ENCODE peak calls at places on chromosomes 11 and 22, in seven cellular contexts. G is upper lobe of right lung, P is heart right ventricle, C is HCT116, E is A673, K is right atrium auricular region, I is thoracic aorta. M is an unnamed sample. For H3K4me1, the result is how much of the 10 kb centered on the place peaks cover.

GRCh38 chr11:17609536-17610401 is 62.7 kb downstream of the OTOG start:
- DNase-seq in G (no peak), P (no peak), C (no peak), E (no peak), K (peak), I (no peak), M (no peak)

GRCh38 chr11:2300290-2300935 is 1.3 kb downstream of the C11orf21 start:
- DNase-seq in G (peak), P (no peak), C (no peak), E (no peak), K (peak), I (no peak), M (no peak)

GRCh38 chr22:49101225-49101624 is 726.4 kb downstream of the BRD1 start:
- DNase-seq in G (peak), P (no peak), C (no peak), E (no peak), K (no peak), I (no peak), M (no peak)

GRCh38 chr11:36512016-36512415 is 1.9 kb upstream of the TRAF6 start:
- DNase-seq in G (no peak), P (no peak), C (no peak), E (peak), K (no peak), I (no peak), M (no peak)

GRCh38 chr11:1226981-1227550 is 4.2 kb downstream of the MUC5B start:
- DNase-seq in G (no peak), P (no peak), C (no peak), E (no peak), K (no peak), I (no peak), M (no peak)

GRCh38 chr11:119120639-119121007 is 757 bp upstream of the HINFP start:
- DNase-seq in G (no peak), P (no peak), C (no peak), E (peak), K (no peak), I (no peak), M (peak)

GRCh38 chr11:69656536-69657455 is 15.8 kb downstream of the CCND1 start:
- DNase-seq in G (peak), P (no peak), C (no peak), E (peak), K (no peak), I (no peak), M (no peak)

GRCh38 chr11:82356316-82356715 is 377.3 kb downstream of the FAM181B start:
- DNase-seq in G (no peak), P (no peak), C (no peak), E (no peak), K (no peak), I (no peak), M (no peak)

GRCh38 chr22:33593818-33594217 is 326.5 kb downstream of the LARGE1 start:
- DNase-seq in G (no peak), P (no peak), C (no peak), E (no peak), K (no peak), I (no peak), M (no peak)

GRCh38 chr11:12388939-12389670 is 11.7 kb downstream of the PARVA start:
- DNase-seq in G (no peak), P (no peak), C (no peak), E (no peak), K (no peak), I (no peak), M (no peak)

GRCh38 chr11:75262961-75263852 is 22.6 kb downstream of the TPBGL start:
- DNase-seq in G (peak), P (no peak), C (no peak), E (no peak), K (no peak), I (no peak), M (no peak)

GRCh38 chr11:123233280-123233977 is 38.4 kb upstream of the CLMP start:
- DNase-seq in G (no peak), P (no peak), C (no peak), E (no peak), K (no peak), I (no peak), M (no peak)

GRCh38 chr22:50027639-50028537 is 15.3 kb upstream of the IL17REL start:
- DNase-seq in G (peak), P (no peak), C (no peak), E (no peak), K (no peak), I (no peak), M (peak)

GRCh38 chr11:81915045-81915444 is 818.6 kb downstream of the FAM181B start:
- DNase-seq in G (no peak), P (no peak), C (no peak), E (peak), K (no peak), I (no peak), M (no peak)

GRCh38 chr11:72700026-72700610 is 25.9 kb upstream of the PDE2A start:
- DNase-seq in G (no peak), P (no peak), C (no peak), E (no peak), K (no peak), I (no peak), M (no peak)

GRCh38 chr11:105701098-105701497 is 91.2 kb downstream of the GRIA4 start:
- DNase-seq in G (no peak), P (no peak), C (no peak), E (no peak), K (no peak), I (no peak), M (no peak)

GRCh38 chr11:45517171-45517770 is 148.2 kb downstream of the CHST1 start:
- DNase-seq in G (no peak), P (no peak), C (no peak), E (no peak), K (no peak), I (no peak), M (no peak)

GRCh38 chr11:38791346-38791961 is 2193.4 kb upstream of the RAG2 start:
- DNase-seq in G (no peak), P (peak), C (peak), E (peak), K (no peak), I (no peak), M (peak)

GRCh38 chr11:27471067-27471587 is 1.5 kb downstream of the LGR4 start:
- DNase-seq in G (no peak), P (no peak), C (no peak), E (no peak), K (no peak), I (no peak), M (no peak)

GRCh38 chr11:125376117-125376516 is 119.9 kb downstream of the FEZ1 start:
- DNase-seq in G (peak), P (peak), C (no peak), E (no peak), K (peak), I (peak), M (peak)

GRCh38 chr11:2927851-2928604 is 1.2 kb downstream of the PHLDA2 start:
- DNase-seq in G (peak), P (no peak), C (no peak), E (peak), K (no peak), I (no peak), M (no peak)

GRCh38 chr22:30021881-30022619 is 58.2 kb upstream of the HORMAD2 start:
- DNase-seq in G (no peak), P (peak), C (no peak), E (no peak), K (no peak), I (no peak), M (no peak)

GRCh38 chr11:123561046-123561781 is 93.2 kb downstream of the SCN3B start:
- DNase-seq in G (no peak), P (peak), C (no peak), E (no peak), K (no peak), I (no peak), M (peak)

GRCh38 chr22:23389271-23390071 is 190.6 kb downstream of the IGLL1 start:
- DNase-seq in G (no peak), P (no peak), C (no peak), E (no peak), K (no peak), I (no peak), M (peak)

GRCh38 chr11:126159719-126160344 is 51.6 kb downstream of the RPUSD4 start:
- DNase-seq in G (no peak), P (no peak), C (no peak), E (no peak), K (no peak), I (no peak), M (no peak)

GRCh38 chr11:47899801-47900200 is 51.7 kb upstream of the NUP160 start:
- DNase-seq in G (no peak), P (no peak), C (no peak), E (no peak), K (no peak), I (no peak), M (peak)

GRCh38 chr11:126332221-126332711 is 23.2 kb upstream of the ST3GAL4 start:
- DNase-seq in G (peak), P (peak), C (no peak), E (no peak), K (peak), I (no peak), M (no peak)

GRCh38 chr11:134346976-134347350 is 15.2 kb downstream of the GLB1L2 start:
- DNase-seq in G (no peak), P (no peak), C (no peak), E (no peak), K (no peak), I (no peak), M (no peak)

GRCh38 chr22:36818010-36818642 is 1.3 kb upstream of the PVALB start:
- DNase-seq in G (peak), P (no peak), C (no peak), E (no peak), K (no peak), I (no peak), M (no peak)

GRCh38 chr11:19828382-19829108 is 115.9 kb downstream of the NAV2 start:
- DNase-seq in G (no peak), P (no peak), C (no peak), E (no peak), K (no peak), I (no peak), M (no peak)

GRCh38 chr11:123069878-123070821 is 8.2 kb upstream of the HSPA8 start:
- DNase-seq in G (no peak), P (no peak), C (no peak), E (no peak), K (no peak), I (no peak), M (peak)

GRCh38 chr11:1619449-1619848 is 2.5 kb downstream of the KRTAP5-4 start:
- DNase-seq in G (no peak), P (no peak), C (no peak), E (no peak), K (no peak), I (no peak), M (no peak)

GRCh38 chr22:38310518-38311330 is 6.5 kb downstream of the CSNK1E start:
- DNase-seq in G (no peak), P (no peak), C (no peak), E (no peak), K (peak), I (no peak), M (no peak)
- H3K4me1 ChIP-seq in G (half or more), P (half or more), C (under half), E (half or more), K (half or more), I (under half), M (half or more)

DNA sequence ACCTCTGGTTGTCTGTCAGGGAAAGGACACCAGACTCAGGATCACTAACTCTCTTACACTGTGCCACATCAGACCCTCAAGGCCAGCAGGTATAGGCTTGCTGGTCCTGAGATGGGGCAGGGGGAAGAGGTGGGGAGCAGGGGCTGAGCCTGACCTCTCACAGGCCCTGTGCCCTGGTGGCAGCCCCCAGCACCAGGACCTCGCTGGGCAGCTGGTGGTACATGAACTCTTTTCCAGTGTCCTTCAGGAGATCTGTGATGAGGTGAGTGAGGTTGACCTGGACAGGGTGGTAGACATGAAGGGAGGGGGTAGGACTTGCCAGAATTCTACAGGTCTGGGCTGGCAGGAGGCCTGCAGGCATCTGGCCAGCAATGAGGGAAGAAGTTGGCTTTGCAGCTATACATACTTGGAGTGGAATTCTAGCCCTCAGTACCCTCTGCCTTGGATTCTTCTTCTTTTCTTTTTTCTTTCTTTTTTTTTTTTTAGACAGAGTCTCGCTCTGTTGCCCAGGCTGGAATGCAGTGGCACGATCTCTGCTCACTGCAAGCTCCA is 1.4 kb downstream of the NUDT22 start:
- DNase-seq in G (no peak), P (no peak), C (no peak), E (no peak), K (no peak), I (no peak), M (no peak)
- H3K4me1 ChIP-seq in G (under half), P (half or more), C (under half), E (under half), K (half or more), I (under half), M (half or more)

GRCh38 chr11:11039249-11039965 is 181.6 kb upstream of the ZBED5 start:
- DNase-seq in G (no peak), P (no peak), C (no peak), E (no peak), K (no peak), I (no peak), M (no peak)
- H3K4me1 ChIP-seq in G (under half), P (under half), C (under half), E (under half), K (under half), I (under half), M (under half)

GRCh38 chr11:67439321-67440228 is 2.1 kb upstream of the PTPRCAP start:
- DNase-seq in G (no peak), P (no peak), C (no peak), E (peak), K (no peak), I (no peak), M (peak)
- H3K4me1 ChIP-seq in G (under half), P (half or more), C (under half), E (under half), K (half or more), I (under half), M (half or more)

GRCh38 chr11:79447039-79447438 is 6.2 kb upstream of the TENM4 start:
- DNase-seq in G (no peak), P (no peak), C (no peak), E (no peak), K (no peak), I (no peak), M (no peak)

GRCh38 chr11:79449040-79449439 is 8.2 kb upstream of the TENM4 start:
- DNase-seq in G (no peak), P (no peak), C (no peak), E (no peak), K (no peak), I (no peak), M (peak)

GRCh38 chr11:79440451-79441158 is at the start of gene TENM4:
- DNase-seq in G (peak), P (peak), C (no peak), E (peak), K (no peak), I (peak), M (peak)

GRCh38 chr11:79441159-79441875 is 487 bp upstream of the TENM4 start:
- DNase-seq in G (no peak), P (peak), C (no peak), E (no peak), K (no peak), I (no peak), M (peak)

GRCh38 chr11:79444923-79445322 is 4.1 kb upstream of the TENM4 start:
- DNase-seq in G (no peak), P (no peak), C (no peak), E (no peak), K (no peak), I (no peak), M (no peak)
- H3K4me1 ChIP-seq in G (under half), P (under half), C (under half), E (under half), K (under half), I (under half), M (under half)